ENCODE peak calls at places on chromosome 17, in ten cellular contexts. H is K562, F is H1, R is sigmoid colon, W is breast epithelium, N is transverse colon, Y is HCT116, G is GM12878, E is endothelial cell of umbilical vein, Q is HepG2. B is an unnamed sample. For H3K4me1, the result is how much of the 10 kb centered on the place peaks cover.

GRCh38 chr17:34721326-34721725 is 141.9 kb downstream of the TMEM132E start:
- DNase-seq in H (no peak), F (no peak), R (no peak), W (peak), N (no peak), Y (peak), G (no peak), E (no peak), Q (no peak), B (no peak)

GRCh38 chr17:43479948-43480347 is 3.8 kb upstream of the DHX8 start:
- DNase-seq in H (no peak), F (no peak), R (no peak), W (no peak), N (no peak), Y (no peak), G (no peak), E (no peak), Q (peak), B (no peak)

GRCh38 chr17:18217412-18218015 is 7.9 kb upstream of the LLGL1 start:
- DNase-seq in H (peak), F (no peak), R (peak), W (peak), N (peak), Y (peak), G (peak), E (peak), Q (peak), B (peak)

GRCh38 chr17:67636841-67637240 is 80.9 kb upstream of the NOL11 start:
- DNase-seq in H (no peak), F (no peak), R (no peak), W (no peak), N (no peak), Y (no peak), G (no peak), E (no peak), Q (no peak), B (no peak)

GRCh38 chr17:35969558-35970442 is 11.5 kb downstream of the CCL16 start:
- DNase-seq in H (peak), F (peak), R (peak), W (peak), N (peak), Y (peak), G (peak), E (peak), Q (peak), B (peak)

GRCh38 chr17:79707441-79707850 is 23.3 kb upstream of the ENPP7 start:
- DNase-seq in H (no peak), F (no peak), R (no peak), W (no peak), N (no peak), Y (no peak), G (no peak), E (no peak), Q (no peak), B (no peak)

GRCh38 chr17:49390548-49391324 is 23.9 kb downstream of the PHB1 start:
- DNase-seq in H (peak), F (no peak), R (no peak), W (no peak), N (peak), Y (no peak), G (no peak), E (peak), Q (peak), B (peak)

GRCh38 chr17:18257747-18258355 is 687 bp downstream of the FLII start:
- DNase-seq in H (peak), F (no peak), R (peak), W (peak), N (peak), Y (no peak), G (no peak), E (peak), Q (peak), B (peak)

GRCh38 chr17:34570491-34570890 is 8.9 kb upstream of the TMEM132E start:
- DNase-seq in H (no peak), F (no peak), R (no peak), W (no peak), N (no peak), Y (no peak), G (no peak), E (no peak), Q (no peak), B (no peak)

GRCh38 chr17:42311240-42312034 is 23.1 kb downstream of the STAT5A start:
- DNase-seq in H (peak), F (no peak), R (peak), W (peak), N (peak), Y (no peak), G (no peak), E (no peak), Q (peak), B (peak)

GRCh38 chr17:13350466-13350865 is 251.3 kb downstream of the HS3ST3A1 start:
- DNase-seq in H (no peak), F (no peak), R (no peak), W (no peak), N (no peak), Y (no peak), G (no peak), E (no peak), Q (no peak), B (no peak)

GRCh38 chr17:20948984-20949777 is 93.6 kb downstream of the USP22 start:
- DNase-seq in H (no peak), F (no peak), R (no peak), W (no peak), N (no peak), Y (no peak), G (no peak), E (no peak), Q (no peak), B (no peak)

GRCh38 chr17:61009619-61010018 is 332.0 kb downstream of the BCAS3 start:
- DNase-seq in H (no peak), F (no peak), R (no peak), W (no peak), N (no peak), Y (no peak), G (peak), E (peak), Q (no peak), B (no peak)

GRCh38 chr17:75774471-75774987 is 9.5 kb upstream of the GALK1 start:
- DNase-seq in H (no peak), F (no peak), R (peak), W (peak), N (peak), Y (no peak), G (no peak), E (no peak), Q (no peak), B (no peak)
- TF ChIP-seq POLR2AphosphoS5 in H (no peak), F (peak), R (no peak), W (no peak), N (no peak), Y (no peak), G (no peak), E (no peak), Q (no peak), B (peak)

GRCh38 chr17:40348562-40349476 is 15.7 kb downstream of the GJD3 start:
- DNase-seq in H (no peak), F (no peak), R (peak), W (peak), N (peak), Y (no peak), G (no peak), E (no peak), Q (no peak), B (peak)

GRCh38 chr17:40348136-40348504 is 16.4 kb downstream of the GJD3 start:
- DNase-seq in H (no peak), F (no peak), R (no peak), W (no peak), N (no peak), Y (no peak), G (no peak), E (no peak), Q (no peak), B (no peak)

GRCh38 chr17:40350410-40351184 is 13.9 kb downstream of the GJD3 start:
- DNase-seq in H (no peak), F (no peak), R (no peak), W (no peak), N (no peak), Y (no peak), G (no peak), E (no peak), Q (no peak), B (no peak)

GRCh38 chr17:40351185-40352043 is 13.1 kb downstream of the GJD3 start:
- DNase-seq in H (no peak), F (no peak), R (no peak), W (no peak), N (no peak), Y (no peak), G (no peak), E (no peak), Q (no peak), B (no peak)

GRCh38 chr17:40349477-40350409 is 14.8 kb downstream of the GJD3 start:
- DNase-seq in H (no peak), F (no peak), R (no peak), W (no peak), N (no peak), Y (no peak), G (no peak), E (no peak), Q (no peak), B (peak)
- TF ChIP-seq POLR2A in H (no peak), F (no peak), R (no peak), W (no peak), N (no peak), Y (no peak), G (no peak), E (no peak), Q (no peak), B (no peak)

GRCh38 chr17:7019839-7020519 is 2.9 kb upstream of the BCL6B start:
- DNase-seq in H (no peak), F (no peak), R (peak), W (peak), N (peak), Y (no peak), G (no peak), E (peak), Q (no peak), B (peak)
- H3K4me1 ChIP-seq in H (under half), F (under half), R (under half), W (under half), N (under half), Y (under half), G (under half), E (half or more), Q (half or more), B (under half)

GRCh38 chr17:57110152-57110542 is 25.1 kb downstream of the AKAP1 start:
- DNase-seq in H (no peak), F (no peak), R (peak), W (no peak), N (no peak), Y (no peak), G (no peak), E (no peak), Q (no peak), B (no peak)
- TF ChIP-seq POLR2AphosphoS5 in H (no peak), F (no peak), R (peak), W (no peak), N (no peak), Y (no peak), G (no peak), E (no peak), Q (no peak), B (no peak)

DNA sequence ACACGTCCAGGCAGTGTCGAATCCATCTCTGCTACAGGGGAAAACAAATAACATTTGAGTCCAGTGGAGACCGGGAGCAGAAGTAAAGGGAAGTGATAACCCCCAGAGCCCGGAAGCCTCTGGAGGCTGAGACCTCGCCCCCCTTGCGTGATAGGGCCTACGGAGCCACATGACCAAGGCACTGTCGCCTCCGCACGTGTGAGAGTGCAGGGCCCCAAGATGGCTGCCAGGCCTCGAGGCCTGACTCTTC is 7.2 kb upstream of the CD68 start:
- DNase-seq in H (no peak), F (no peak), R (no peak), W (no peak), N (no peak), Y (no peak), G (no peak), E (no peak), Q (no peak), B (no peak)
- TF ChIP-seq POLR2A in H (no peak), F (no peak), R (no peak), W (no peak), N (no peak), Y (no peak), G (no peak), E (no peak), Q (no peak), B (no peak)

DNA sequence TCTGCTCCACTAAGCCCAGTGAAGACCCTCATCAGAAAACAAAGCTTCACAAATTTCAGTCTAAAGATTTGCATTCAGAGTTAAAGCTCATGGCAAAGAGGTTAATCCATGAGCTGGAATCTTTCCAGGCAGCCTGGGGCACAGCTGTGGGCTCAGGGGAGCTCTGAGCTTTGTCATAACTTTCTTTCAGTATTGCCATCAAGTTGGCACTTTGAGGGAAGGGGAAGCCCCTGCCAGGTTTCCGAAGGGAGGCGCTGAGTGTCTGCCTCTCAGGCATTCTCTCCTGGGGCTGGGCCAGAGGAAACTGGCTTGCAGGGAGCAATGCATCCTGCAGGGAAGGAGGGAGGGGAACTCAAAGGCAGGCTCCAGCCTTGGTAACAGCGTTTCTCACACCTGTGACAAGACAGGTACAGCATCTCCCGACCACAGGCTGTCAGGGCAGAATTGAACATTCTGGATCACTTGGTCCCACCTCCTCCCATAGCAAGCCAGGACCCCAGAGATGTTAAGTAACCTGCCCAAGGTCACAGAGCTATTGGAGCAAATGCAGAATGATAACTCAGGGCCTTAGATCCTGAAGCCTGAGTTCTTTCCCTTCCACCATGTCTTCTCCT is 3.9 kb downstream of the LPO start:
- DNase-seq in H (no peak), F (no peak), R (no peak), W (no peak), N (no peak), Y (no peak), G (no peak), E (no peak), Q (no peak), B (no peak)
- H3K4me1 ChIP-seq in H (under half), F (under half), R (under half), W (under half), N (under half), Y (under half), G (under half), E (under half), Q (under half), B (under half)

GRCh38 chr17:40191237-40192208 is 14.3 kb downstream of the RAPGEFL1 start:
- DNase-seq in H (peak), F (peak), R (peak), W (peak), N (peak), Y (peak), G (peak), E (peak), Q (peak), B (peak)
- TF ChIP-seq POLR2AphosphoS5 in H (no peak), F (no peak), R (peak), W (peak), N (no peak), Y (no peak), G (no peak), E (peak), Q (no peak), B (no peak)

GRCh38 chr17:77127735-77128361 is 12.9 kb upstream of the SEC14L1 start:
- DNase-seq in H (peak), F (no peak), R (peak), W (peak), N (peak), Y (no peak), G (no peak), E (no peak), Q (no peak), B (peak)
- TF ChIP-seq POLR2A in H (peak), F (no peak), R (peak), W (no peak), N (peak), Y (no peak), G (peak), E (no peak), Q (no peak), B (no peak)

DNA sequence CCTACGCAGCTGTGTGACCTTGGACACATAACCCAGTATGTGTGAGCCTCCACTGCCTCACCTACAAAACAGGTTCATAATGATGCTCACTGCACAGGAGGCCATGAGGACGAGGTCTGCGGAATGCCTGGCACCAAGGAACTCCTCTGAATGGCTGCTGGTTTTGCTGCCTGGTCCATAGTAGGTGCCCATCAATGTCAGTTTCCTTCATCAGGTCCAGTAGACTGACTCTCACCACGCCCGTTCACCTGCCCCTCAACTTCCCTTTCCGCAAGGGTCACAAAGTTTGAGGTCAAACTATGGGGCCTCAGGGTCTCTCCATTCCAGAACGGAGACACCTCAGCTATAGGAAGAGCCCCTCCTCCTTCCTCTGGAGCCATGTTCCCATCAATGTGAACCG is 8.8 kb downstream of the PNMT start:
- DNase-seq in H (no peak), F (no peak), R (no peak), W (no peak), N (no peak), Y (no peak), G (no peak), E (no peak), Q (no peak), B (no peak)
- H3K4me1 ChIP-seq in H (under half), F (under half), R (under half), W (under half), N (under half), Y (under half), G (under half), E (under half), Q (half or more), B (half or more)

B was measured in stomach.